ENCODE peak calls at places on chromosomes 13 and 19, in seven cellular contexts. H, S, J, U, M, V and T are unnamed samples.

GRCh38 chr13:98013241-98013640 is 59.8 kb downstream of the IPO5 start:
- DNase-seq in H (no peak), S (no peak), V (no peak), U (no peak), J (no peak), M (no peak), T (no peak)

GRCh38 chr19:3671680-3672574 is 28.3 kb downstream of the PIP5K1C start:
- DNase-seq in U (no peak), J (no peak), V (peak; percentile 67), M (no peak), H (no peak), S (no peak), T (no peak)

GRCh38 chr19:49507803-49508494 is 4.5 kb upstream of the FCGRT start:
- DNase-seq in J (no peak), M (no peak), U (no peak), S (no peak), V (no peak), H (no peak), T (no peak)

GRCh38 chr13:34721631-34722144 is 220.4 kb upstream of the NBEA start:
- DNase-seq in U (no peak), M (no peak), S (no peak), J (no peak), H (no peak), V (no peak), T (no peak)

GRCh38 chr13:19661561-19661960 is 28.1 kb downstream of the MPHOSPH8 start:
- DNase-seq in M (no peak), U (no peak), S (no peak), J (no peak), V (no peak), H (no peak), T (no peak)

GRCh38 chr19:4075373-4075772 is 8.7 kb upstream of the ZBTB7A start:
- DNase-seq in J (no peak), M (no peak), S (no peak), V (no peak), H (no peak), U (no peak), T (no peak)

GRCh38 chr13:50401721-50402510 is 386.7 kb downstream of the KCNRG start:
- DNase-seq in H (no peak), J (no peak), M (no peak), U (no peak), V (no peak), S (no peak), T (no peak)

GRCh38 chr19:13169769-13170168 is 19.6 kb downstream of the IER2 start:
- DNase-seq in H (no peak), M (no peak), S (no peak), J (no peak), V (peak; percentile 13), U (no peak), T (no peak)

GRCh38 chr19:40936755-40937154 is 54.3 kb upstream of the CYP2B6 start:
- DNase-seq in H (no peak), V (no peak), M (no peak), U (no peak), J (no peak), S (no peak), T (no peak)

GRCh38 chr13:30154531-30154930 is 152.8 kb downstream of the KATNAL1 start:
- DNase-seq in V (no peak), U (no peak), S (no peak), J (no peak), M (no peak), H (no peak), T (no peak)

GRCh38 chr19:16328824-16329482 is 4.3 kb downstream of the KLF2 start:
- DNase-seq in V (no peak), H (no peak), U (no peak), S (no peak), J (no peak), M (no peak), T (no peak)

GRCh38 chr19:58279042-58279924 is 528 bp downstream of the ZNF8 start:
- DNase-seq in J (no peak), H (peak; percentile 25), M (peak; percentile 62), S (peak; percentile 34), U (peak; percentile 89), V (peak; percentile 84), T (peak; percentile 55)

GRCh38 chr19:54882758-54883157 is 8.7 kb downstream of the FCAR start:
- DNase-seq in M (peak; percentile 12), V (no peak), U (no peak), S (peak; percentile 37), J (peak; percentile 35), H (no peak), T (no peak)

GRCh38 chr13:113367771-113368170 is 3.8 kb upstream of the GRTP1 start:
- DNase-seq in V (no peak), M (no peak), H (no peak), U (no peak), S (no peak), J (no peak), T (no peak)

GRCh38 chr13:22017226-22017625 is 346.4 kb downstream of the FGF9 start:
- DNase-seq in V (no peak), H (no peak), J (peak; percentile 13), S (no peak), M (no peak), U (no peak), T (no peak)

GRCh38 chr13:77213644-77214043 is 113.2 kb downstream of the MYCBP2 start:
- DNase-seq in V (peak; percentile 3), J (no peak), U (no peak), M (no peak), H (no peak), S (no peak), T (no peak)

DNA sequence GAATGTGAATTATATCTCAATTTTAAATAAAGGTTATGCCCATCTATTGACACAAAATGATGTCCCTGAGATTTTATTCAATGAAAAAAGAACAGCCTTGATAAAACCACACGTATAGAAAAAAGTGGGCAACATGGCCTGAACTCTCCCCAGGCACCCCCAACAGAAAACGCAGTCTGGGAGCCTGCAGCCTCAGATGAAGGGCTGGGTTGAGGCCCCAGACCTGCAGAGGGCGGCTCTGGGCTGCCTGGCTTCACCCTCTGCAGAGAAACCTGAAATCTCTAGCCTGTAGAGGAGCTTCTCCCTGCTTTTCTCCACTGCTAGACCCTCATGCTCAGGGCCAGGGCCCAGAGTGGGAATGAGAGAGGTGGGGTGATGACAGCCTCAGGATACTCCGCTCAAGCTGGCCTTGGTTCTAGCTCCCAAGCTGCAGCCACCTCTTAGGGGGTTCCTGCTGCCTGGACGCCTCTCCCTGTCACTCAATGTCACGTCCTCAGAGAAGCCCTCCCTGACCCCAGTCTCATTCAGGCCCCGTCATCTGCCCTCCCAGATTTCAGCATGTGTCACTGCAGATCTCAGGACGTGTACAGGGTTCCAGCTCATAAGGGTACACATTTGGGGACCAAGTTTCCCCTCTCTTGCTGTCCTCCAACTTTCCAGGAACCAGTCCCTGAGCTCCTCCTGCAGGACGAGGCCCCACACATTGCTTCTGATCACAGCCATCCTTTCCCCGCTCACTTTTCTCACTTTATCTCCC is 1.8 kb downstream of the MBD3 start:
- DNase-seq in S (no peak), V (peak; percentile 62), U (peak; percentile 74), M (peak; percentile 49), H (no peak), J (no peak), T (no peak)
- TF ChIP-seq TAF1 in S (no peak), V (peak; percentile 17), U (no peak), M (peak; percentile 6), H (peak; percentile 28), J (no peak), T (no peak)

GRCh38 chr13:53249236-53249635 is 220.6 kb downstream of the OLFM4 start:
- DNase-seq in J (no peak), H (no peak), M (no peak), S (no peak), V (no peak), U (no peak), T (no peak)

GRCh38 chr13:53254495-53254894 is 225.9 kb downstream of the OLFM4 start:
- DNase-seq in H (no peak), S (no peak), U (no peak), M (no peak), V (no peak), J (no peak), T (no peak)

GRCh38 chr13:53250977-53251376 is 222.4 kb downstream of the OLFM4 start:
- DNase-seq in S (no peak), U (no peak), H (no peak), J (no peak), V (no peak), M (no peak), T (no peak)

GRCh38 chr13:53255795-53256194 is 227.2 kb downstream of the OLFM4 start:
- DNase-seq in V (no peak), M (no peak), S (no peak), H (no peak), U (no peak), J (no peak), T (no peak)

DNA sequence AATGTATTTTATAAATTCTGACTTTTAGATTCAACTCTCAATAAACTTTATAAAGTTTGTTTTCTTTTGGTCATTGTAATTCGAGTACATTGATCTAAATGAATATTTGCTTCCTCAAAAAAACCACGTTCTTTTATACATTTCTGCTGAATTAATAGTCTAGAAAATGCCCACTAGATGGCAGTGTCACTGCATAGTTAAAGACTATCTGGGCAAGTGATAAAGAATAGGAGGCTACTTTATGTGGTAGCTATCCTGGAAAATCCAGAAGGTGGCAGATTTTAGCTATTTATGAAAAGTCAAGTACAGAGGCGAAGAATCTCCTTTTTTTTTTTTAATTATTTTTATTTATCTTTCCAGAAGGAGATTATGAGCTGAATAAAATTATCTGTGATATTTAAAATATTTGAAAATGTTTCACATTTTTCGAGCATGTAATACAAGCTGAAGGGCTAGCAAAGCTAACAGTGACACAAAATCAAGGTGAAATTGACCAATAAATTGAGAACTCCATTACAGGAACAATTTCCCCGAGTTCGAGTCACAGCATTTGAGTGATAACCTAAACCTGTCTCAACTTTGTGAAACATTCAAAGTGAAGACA is 221.8 kb downstream of the OLFM4 start:
- DNase-seq in V (peak; percentile 27), J (peak; percentile 15), U (peak; percentile 57), S (no peak), H (no peak), M (peak; percentile 74), T (no peak)
- TF ChIP-seq TAF1 in V (no peak), J (no peak), U (no peak), S (no peak), H (no peak), M (no peak), T (no peak)

GRCh38 chr19:47587295-47587694 is 14.3 kb upstream of the ZNF541 start:
- DNase-seq in V (no peak), U (no peak), S (no peak), M (no peak), H (no peak), J (no peak), T (no peak)
- TF ChIP-seq TAF1 in V (no peak), U (no peak), S (no peak), M (no peak), H (no peak), J (no peak), T (no peak)

DNA sequence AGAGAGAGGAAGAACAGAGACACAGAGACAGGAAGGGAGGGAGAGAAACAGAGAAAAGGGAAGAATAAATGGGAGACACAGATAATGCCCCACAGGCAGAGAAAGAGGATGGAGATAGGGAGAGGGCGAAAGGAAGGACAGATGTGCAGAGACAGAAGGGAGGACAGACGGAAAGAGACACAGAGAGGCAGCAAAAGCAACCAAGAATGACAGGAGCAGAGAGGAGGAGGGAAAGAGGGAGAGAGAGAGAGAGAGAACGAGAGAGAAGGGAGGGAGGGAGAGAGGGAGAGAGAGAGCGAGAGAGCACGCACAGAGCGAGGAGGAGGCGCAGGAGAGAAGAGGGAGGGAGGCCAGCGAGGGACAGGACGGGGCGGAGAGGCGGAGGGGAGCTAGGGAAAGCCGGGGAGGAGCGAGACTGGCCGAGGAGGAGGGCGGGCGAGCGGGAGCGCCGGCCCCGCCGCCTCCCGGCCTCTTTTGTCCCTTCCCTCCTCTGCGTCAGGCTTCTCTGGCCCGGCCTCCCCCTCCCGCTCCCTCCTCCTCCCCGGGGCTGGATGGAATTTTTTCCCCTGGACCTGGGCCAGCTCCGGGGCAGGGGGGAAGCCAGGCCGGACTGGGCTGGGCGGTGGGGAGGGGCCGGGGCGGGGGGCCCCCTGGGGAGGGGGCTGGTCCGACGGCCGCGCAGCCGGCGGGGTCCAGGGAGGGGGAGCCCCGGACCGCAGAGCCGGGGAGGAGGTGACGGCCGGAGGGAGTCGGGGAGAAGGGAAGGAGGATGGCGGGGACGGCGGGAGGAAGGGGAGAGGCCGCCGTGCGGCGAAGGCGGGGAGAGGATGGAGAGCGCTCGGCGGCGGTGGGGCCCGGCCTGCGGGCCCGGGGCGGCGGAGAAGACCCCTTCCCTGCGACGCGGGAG is 4.2 kb upstream of the SPACA6 start:
- DNase-seq in M (peak; percentile 61), J (no peak), S (no peak), V (peak; percentile 79), H (no peak), U (peak; percentile 90), T (no peak)
- TF ChIP-seq TAF1 in M (no peak), J (no peak), S (no peak), V (peak; percentile 18), H (no peak), U (no peak), T (no peak)